ENCODE peak calls at places on chromosomes 4 and X, in ten cellular contexts. One of them, this sample, is unnamed.

GRCh38 chr4:56959064-56959463 is 18.3 kb downstream of the NOA1 start:
- DNase-seq in activated CD4-positive, alpha-beta T cell treated with anti-CD3 and anti-CD28 coated beads for 4 hours: no peak
- DNase-seq in NT2/D1: no peak
- DNase-seq in NCI-H446 treated with DMSO at 0.1 percent for 48 hours: no peak
- DNase-seq in fibroblast of lung: peak
- DNase-seq in Karpas-422: no peak
- DNase-seq in naive thymus-derived CD8-positive, alpha-beta T cell: no peak
- DNase-seq in lung microvascular endothelial cell: no peak
- DNase-seq in H9: no peak
- DNase-seq in foreskin fibroblast: no peak
- DNase-seq in this sample: no peak

GRCh38 chrX:115650916-115651315 is 89.9 kb downstream of the PLS3 start:
- DNase-seq in activated CD4-positive, alpha-beta T cell treated with anti-CD3 and anti-CD28 coated beads for 4 hours: no peak
- DNase-seq in NT2/D1: peak
- DNase-seq in NCI-H446 treated with DMSO at 0.1 percent for 48 hours: no peak
- DNase-seq in fibroblast of lung: peak
- DNase-seq in Karpas-422: peak
- DNase-seq in naive thymus-derived CD8-positive, alpha-beta T cell: no peak
- DNase-seq in lung microvascular endothelial cell: peak
- DNase-seq in H9: peak
- DNase-seq in foreskin fibroblast: peak
- DNase-seq in this sample: peak

GRCh38 chrX:20361890-20362262 is 95.2 kb upstream of the RPS6KA3 start:
- DNase-seq in activated CD4-positive, alpha-beta T cell treated with anti-CD3 and anti-CD28 coated beads for 4 hours: no peak
- DNase-seq in NT2/D1: peak
- DNase-seq in NCI-H446 treated with DMSO at 0.1 percent for 48 hours: no peak
- DNase-seq in fibroblast of lung: peak
- DNase-seq in Karpas-422: no peak
- DNase-seq in naive thymus-derived CD8-positive, alpha-beta T cell: no peak
- DNase-seq in lung microvascular endothelial cell: no peak
- DNase-seq in H9: no peak
- DNase-seq in foreskin fibroblast: peak
- DNase-seq in this sample: no peak

GRCh38 chr4:151522790-151523332 is 113.9 kb downstream of the FHIP1A start:
- DNase-seq in activated CD4-positive, alpha-beta T cell treated with anti-CD3 and anti-CD28 coated beads for 4 hours: no peak
- DNase-seq in NT2/D1: no peak
- DNase-seq in NCI-H446 treated with DMSO at 0.1 percent for 48 hours: no peak
- DNase-seq in fibroblast of lung: no peak
- DNase-seq in Karpas-422: no peak
- DNase-seq in naive thymus-derived CD8-positive, alpha-beta T cell: no peak
- DNase-seq in lung microvascular endothelial cell: no peak
- DNase-seq in H9: no peak
- DNase-seq in foreskin fibroblast: no peak
- DNase-seq in this sample: no peak

GRCh38 chr4:72931346-72931745 is 138.2 kb downstream of the COX18 start:
- DNase-seq in activated CD4-positive, alpha-beta T cell treated with anti-CD3 and anti-CD28 coated beads for 4 hours: no peak
- DNase-seq in NT2/D1: no peak
- DNase-seq in NCI-H446 treated with DMSO at 0.1 percent for 48 hours: no peak
- DNase-seq in fibroblast of lung: no peak
- DNase-seq in Karpas-422: no peak
- DNase-seq in naive thymus-derived CD8-positive, alpha-beta T cell: no peak
- DNase-seq in lung microvascular endothelial cell: no peak
- DNase-seq in H9: no peak
- DNase-seq in foreskin fibroblast: no peak
- DNase-seq in this sample: no peak

GRCh38 chr4:140947507-140947906 is 185.8 kb downstream of the RNF150 start:
- DNase-seq in activated CD4-positive, alpha-beta T cell treated with anti-CD3 and anti-CD28 coated beads for 4 hours: no peak
- DNase-seq in NT2/D1: no peak
- DNase-seq in NCI-H446 treated with DMSO at 0.1 percent for 48 hours: peak
- DNase-seq in fibroblast of lung: no peak
- DNase-seq in Karpas-422: no peak
- DNase-seq in naive thymus-derived CD8-positive, alpha-beta T cell: no peak
- DNase-seq in lung microvascular endothelial cell: peak
- DNase-seq in H9: no peak
- DNase-seq in foreskin fibroblast: no peak
- DNase-seq in this sample: no peak

GRCh38 chr4:152359208-152360044 is 176.5 kb downstream of the FBXW7 start:
- DNase-seq in activated CD4-positive, alpha-beta T cell treated with anti-CD3 and anti-CD28 coated beads for 4 hours: no peak
- DNase-seq in NT2/D1: no peak
- DNase-seq in NCI-H446 treated with DMSO at 0.1 percent for 48 hours: no peak
- DNase-seq in fibroblast of lung: no peak
- DNase-seq in Karpas-422: no peak
- DNase-seq in naive thymus-derived CD8-positive, alpha-beta T cell: no peak
- DNase-seq in lung microvascular endothelial cell: no peak
- DNase-seq in H9: no peak
- DNase-seq in foreskin fibroblast: no peak
- DNase-seq in this sample: no peak

GRCh38 chr4:76214269-76214628 is 625 bp upstream of the SCARB2 start:
- DNase-seq in activated CD4-positive, alpha-beta T cell treated with anti-CD3 and anti-CD28 coated beads for 4 hours: no peak
- DNase-seq in NT2/D1: no peak
- DNase-seq in NCI-H446 treated with DMSO at 0.1 percent for 48 hours: no peak
- DNase-seq in fibroblast of lung: no peak
- DNase-seq in Karpas-422: peak
- DNase-seq in naive thymus-derived CD8-positive, alpha-beta T cell: no peak
- DNase-seq in lung microvascular endothelial cell: no peak
- DNase-seq in H9: peak
- DNase-seq in foreskin fibroblast: no peak
- DNase-seq in this sample: no peak

GRCh38 chrX:110316351-110317078 is 1.4 kb downstream of the AMMECR1 start:
- DNase-seq in activated CD4-positive, alpha-beta T cell treated with anti-CD3 and anti-CD28 coated beads for 4 hours: no peak
- DNase-seq in NT2/D1: no peak
- DNase-seq in NCI-H446 treated with DMSO at 0.1 percent for 48 hours: no peak
- DNase-seq in fibroblast of lung: no peak
- DNase-seq in Karpas-422: no peak
- DNase-seq in naive thymus-derived CD8-positive, alpha-beta T cell: no peak
- DNase-seq in lung microvascular endothelial cell: peak
- DNase-seq in H9: no peak
- DNase-seq in foreskin fibroblast: no peak
- DNase-seq in this sample: no peak

GRCh38 chr4:184962125-184962638 is 56.1 kb upstream of the HELT start:
- DNase-seq in activated CD4-positive, alpha-beta T cell treated with anti-CD3 and anti-CD28 coated beads for 4 hours: no peak
- DNase-seq in NT2/D1: no peak
- DNase-seq in NCI-H446 treated with DMSO at 0.1 percent for 48 hours: no peak
- DNase-seq in fibroblast of lung: no peak
- DNase-seq in Karpas-422: no peak
- DNase-seq in naive thymus-derived CD8-positive, alpha-beta T cell: no peak
- DNase-seq in lung microvascular endothelial cell: no peak
- DNase-seq in H9: peak
- DNase-seq in foreskin fibroblast: no peak
- DNase-seq in this sample: no peak

GRCh38 chr4:88017516-88018302 is 10.3 kb downstream of the PKD2 start:
- DNase-seq in activated CD4-positive, alpha-beta T cell treated with anti-CD3 and anti-CD28 coated beads for 4 hours: no peak
- DNase-seq in NT2/D1: no peak
- DNase-seq in NCI-H446 treated with DMSO at 0.1 percent for 48 hours: peak
- DNase-seq in fibroblast of lung: peak
- DNase-seq in Karpas-422: no peak
- DNase-seq in naive thymus-derived CD8-positive, alpha-beta T cell: no peak
- DNase-seq in lung microvascular endothelial cell: peak
- DNase-seq in H9: no peak
- DNase-seq in foreskin fibroblast: peak
- DNase-seq in this sample: no peak

GRCh38 chr4:52635130-52635529 is 24.0 kb downstream of the USP46 start:
- DNase-seq in activated CD4-positive, alpha-beta T cell treated with anti-CD3 and anti-CD28 coated beads for 4 hours: no peak
- DNase-seq in NT2/D1: no peak
- DNase-seq in NCI-H446 treated with DMSO at 0.1 percent for 48 hours: no peak
- DNase-seq in fibroblast of lung: peak
- DNase-seq in Karpas-422: no peak
- DNase-seq in naive thymus-derived CD8-positive, alpha-beta T cell: no peak
- DNase-seq in lung microvascular endothelial cell: no peak
- DNase-seq in H9: no peak
- DNase-seq in foreskin fibroblast: no peak
- DNase-seq in this sample: no peak

GRCh38 chrX:114611018-114611619 is 27.2 kb downstream of the HTR2C start:
- DNase-seq in activated CD4-positive, alpha-beta T cell treated with anti-CD3 and anti-CD28 coated beads for 4 hours: no peak
- DNase-seq in NT2/D1: peak
- DNase-seq in NCI-H446 treated with DMSO at 0.1 percent for 48 hours: no peak
- DNase-seq in fibroblast of lung: peak
- DNase-seq in Karpas-422: peak
- DNase-seq in naive thymus-derived CD8-positive, alpha-beta T cell: no peak
- DNase-seq in lung microvascular endothelial cell: peak
- DNase-seq in H9: no peak
- DNase-seq in foreskin fibroblast: peak
- DNase-seq in this sample: peak

GRCh38 chr4:8275511-8275910 is 6.0 kb downstream of the HTRA3 start:
- DNase-seq in activated CD4-positive, alpha-beta T cell treated with anti-CD3 and anti-CD28 coated beads for 4 hours: no peak
- DNase-seq in NT2/D1: no peak
- DNase-seq in NCI-H446 treated with DMSO at 0.1 percent for 48 hours: no peak
- DNase-seq in fibroblast of lung: no peak
- DNase-seq in Karpas-422: no peak
- DNase-seq in naive thymus-derived CD8-positive, alpha-beta T cell: no peak
- DNase-seq in lung microvascular endothelial cell: no peak
- DNase-seq in H9: no peak
- DNase-seq in foreskin fibroblast: no peak
- DNase-seq in this sample: no peak

GRCh38 chr4:102578819-102579218 is 77.7 kb downstream of the NFKB1 start:
- DNase-seq in activated CD4-positive, alpha-beta T cell treated with anti-CD3 and anti-CD28 coated beads for 4 hours: no peak
- DNase-seq in NT2/D1: peak
- DNase-seq in NCI-H446 treated with DMSO at 0.1 percent for 48 hours: no peak
- DNase-seq in fibroblast of lung: peak
- DNase-seq in Karpas-422: peak
- DNase-seq in naive thymus-derived CD8-positive, alpha-beta T cell: no peak
- DNase-seq in lung microvascular endothelial cell: peak
- DNase-seq in H9: peak
- DNase-seq in foreskin fibroblast: no peak
- DNase-seq in this sample: no peak

GRCh38 chr4:62517721-62518120 is 1317.6 kb downstream of the ADGRL3 start:
- DNase-seq in activated CD4-positive, alpha-beta T cell treated with anti-CD3 and anti-CD28 coated beads for 4 hours: no peak
- DNase-seq in NT2/D1: no peak
- DNase-seq in NCI-H446 treated with DMSO at 0.1 percent for 48 hours: no peak
- DNase-seq in fibroblast of lung: no peak
- DNase-seq in Karpas-422: no peak
- DNase-seq in naive thymus-derived CD8-positive, alpha-beta T cell: no peak
- DNase-seq in lung microvascular endothelial cell: no peak
- DNase-seq in H9: no peak
- DNase-seq in foreskin fibroblast: no peak
- DNase-seq in this sample: no peak

GRCh38 chrX:40663880-40664630 is 16.7 kb upstream of the CXorf38 start:
- DNase-seq in activated CD4-positive, alpha-beta T cell treated with anti-CD3 and anti-CD28 coated beads for 4 hours: no peak
- DNase-seq in NT2/D1: peak
- DNase-seq in NCI-H446 treated with DMSO at 0.1 percent for 48 hours: no peak
- DNase-seq in fibroblast of lung: peak
- DNase-seq in Karpas-422: no peak
- DNase-seq in naive thymus-derived CD8-positive, alpha-beta T cell: no peak
- DNase-seq in lung microvascular endothelial cell: peak
- DNase-seq in H9: peak
- DNase-seq in foreskin fibroblast: peak
- DNase-seq in this sample: no peak

GRCh38 chr4:105520819-105521790 is 31.3 kb upstream of the ARHGEF38 start:
- DNase-seq in activated CD4-positive, alpha-beta T cell treated with anti-CD3 and anti-CD28 coated beads for 4 hours: no peak
- DNase-seq in NT2/D1: peak
- DNase-seq in NCI-H446 treated with DMSO at 0.1 percent for 48 hours: peak
- DNase-seq in fibroblast of lung: peak
- DNase-seq in Karpas-422: peak
- DNase-seq in naive thymus-derived CD8-positive, alpha-beta T cell: no peak
- DNase-seq in lung microvascular endothelial cell: peak
- DNase-seq in H9: no peak
- DNase-seq in foreskin fibroblast: peak
- DNase-seq in this sample: peak

GRCh38 chr4:151316645-151317044 is 8.8 kb downstream of the SH3D19 start:
- DNase-seq in activated CD4-positive, alpha-beta T cell treated with anti-CD3 and anti-CD28 coated beads for 4 hours: no peak
- DNase-seq in NT2/D1: no peak
- DNase-seq in NCI-H446 treated with DMSO at 0.1 percent for 48 hours: no peak
- DNase-seq in fibroblast of lung: no peak
- DNase-seq in Karpas-422: no peak
- DNase-seq in naive thymus-derived CD8-positive, alpha-beta T cell: no peak
- DNase-seq in lung microvascular endothelial cell: no peak
- DNase-seq in H9: no peak
- DNase-seq in foreskin fibroblast: no peak
- DNase-seq in this sample: no peak

GRCh38 chr4:178275671-178276360 is 833.6 kb upstream of the AGA start:
- DNase-seq in activated CD4-positive, alpha-beta T cell treated with anti-CD3 and anti-CD28 coated beads for 4 hours: no peak
- DNase-seq in NT2/D1: no peak
- DNase-seq in NCI-H446 treated with DMSO at 0.1 percent for 48 hours: no peak
- DNase-seq in fibroblast of lung: no peak
- DNase-seq in Karpas-422: no peak
- DNase-seq in naive thymus-derived CD8-positive, alpha-beta T cell: no peak
- DNase-seq in lung microvascular endothelial cell: no peak
- DNase-seq in H9: peak
- DNase-seq in foreskin fibroblast: no peak
- DNase-seq in this sample: no peak

GRCh38 chr4:139582044-139582443 is 26.0 kb upstream of the SETD7 start:
- DNase-seq in activated CD4-positive, alpha-beta T cell treated with anti-CD3 and anti-CD28 coated beads for 4 hours: no peak
- DNase-seq in NT2/D1: no peak
- DNase-seq in NCI-H446 treated with DMSO at 0.1 percent for 48 hours: no peak
- DNase-seq in fibroblast of lung: peak
- DNase-seq in Karpas-422: peak
- DNase-seq in naive thymus-derived CD8-positive, alpha-beta T cell: no peak
- DNase-seq in lung microvascular endothelial cell: no peak
- DNase-seq in H9: no peak
- DNase-seq in foreskin fibroblast: peak
- DNase-seq in this sample: no peak

This sample was measured in NCI-H1694.